ENCODE peak calls at places on chromosomes 13 and 19, in seven cellular contexts. H is mesendoderm; I is AML-193; K is stimulated activated CD4-positive, alpha-beta T cell treated with anti-CD3 and anti-CD28 coated beads, Interleukin-4, amount 100 ng/mL, for 48 hours; Z is body of pancreas; V is right lobe of liver; R is cardiac muscle cell. E is an unnamed sample.

GRCh38 chr13:31947105-31947504 is 84.5 kb upstream of the FRY start:
- DNase-seq in R (no peak), Z (no peak), K (no peak), H (peak; percentile 39), V (no peak), I (no peak), E (no peak)

GRCh38 chr13:26941345-26942174 is 181.0 kb upstream of the GPR12 start:
- DNase-seq in R (no peak), H (no peak), K (peak; percentile 2), I (no peak), Z (no peak), V (no peak), E (no peak)

GRCh38 chr13:80011448-80012212 is 329.3 kb downstream of the SPRY2 start:
- DNase-seq in K (no peak), V (no peak), R (no peak), Z (no peak), H (no peak), I (no peak), E (no peak)

GRCh38 chr13:112940236-112940635 is 28.8 kb upstream of the MCF2L start:
- DNase-seq in Z (no peak), R (no peak), V (no peak), H (no peak), I (no peak), K (no peak), E (no peak)

GRCh38 chr13:20441879-20442278 is 83.8 kb downstream of the CRYL1 start:
- DNase-seq in I (no peak), Z (no peak), K (no peak), V (no peak), R (no peak), H (peak; percentile 17), E (peak; percentile 20)

GRCh38 chr19:995051-995827 is 5.0 kb upstream of the GRIN3B start:
- DNase-seq in V (peak; percentile 39), Z (no peak), R (no peak), K (no peak), I (no peak), H (no peak), E (no peak)

GRCh38 chr19:19816679-19817078 is 4.9 kb downstream of the ZNF506 start:
- DNase-seq in V (no peak), R (no peak), I (no peak), H (peak; percentile 17), K (no peak), Z (no peak), E (no peak)

GRCh38 chr13:106535552-106536243 is at the start of gene EFNB2:
- DNase-seq in I (no peak), V (peak; percentile 94), R (peak; percentile 97), K (peak; percentile 75), H (peak; percentile 97), Z (peak; percentile 91), E (peak; percentile 97)

GRCh38 chr13:57123660-57124059 is 17.1 kb upstream of the PRR20A start:
- DNase-seq in V (peak; percentile 33), H (no peak), K (no peak), R (no peak), Z (no peak), I (no peak), E (no peak)

GRCh38 chr13:20566424-20566916 is 487 bp upstream of the IFT88 start:
- DNase-seq in H (peak; percentile 90), R (no peak), K (no peak), V (no peak), Z (no peak), I (peak; percentile 73), E (no peak)

GRCh38 chr19:10803252-10803651 is 32.8 kb downstream of the TMED1 start:
- DNase-seq in H (no peak), R (no peak), Z (no peak), K (no peak), V (no peak), I (no peak), E (no peak)

GRCh38 chr13:113853518-113854237 is 10.2 kb downstream of the GAS6 start:
- DNase-seq in H (no peak), K (no peak), V (no peak), I (no peak), R (no peak), Z (peak; percentile 8), E (no peak)

E was measured in activated CD4-positive, alpha-beta T cell treated with anti-CD3 and anti-CD28 coated beads, Interleukin-2, amount 10 ng/mL, durations not matched to agents 24 days and 14 days.